ENCODE peak calls at places on chromosome 22, in five cellular contexts. W is dorsolateral prefrontal cortex; Y is amniotic epithelial cell; V is stimulated activated CD4-positive, alpha-beta T cell treated with anti-CD3 and anti-CD28 coated beads, TNF-alpha, amount 100 ng/mL, for 24 hours; Q is anterior cingulate cortex. M is an unnamed sample.

GRCh38 chr22:16959345-16959930 is 48.6 kb downstream of the GAB4 start:
- DNase-seq in W (no peak), Y (no peak), Q (no peak), V (no peak), M (no peak)

GRCh38 chr22:37284807-37285355 is 2.6 kb downstream of the CYTH4 start:
- DNase-seq in Q (no peak), W (peak; percentile 45), V (no peak), Y (no peak), M (no peak)

GRCh38 chr22:49637255-49637760 is 190.4 kb downstream of the BRD1 start:
- DNase-seq in V (no peak), Q (no peak), W (no peak), Y (no peak), M (no peak)

GRCh38 chr22:20530368-20531153 is 23.2 kb downstream of the MED15 start:
- DNase-seq in V (no peak), W (no peak), Y (peak; percentile 79), Q (no peak), M (no peak)

GRCh38 chr22:44729391-44730012 is 22.9 kb upstream of the ARHGAP8 start:
- DNase-seq in Y (peak; percentile 33), Q (peak; percentile 60), W (peak; percentile 67), V (no peak), M (no peak)

GRCh38 chr22:35489225-35489624 is 51.4 kb upstream of the RASD2 start:
- DNase-seq in W (no peak), Q (no peak), V (no peak), Y (peak; percentile 80), M (no peak)

GRCh38 chr22:17232406-17232805 is 13.2 kb upstream of the ADA2 start:
- DNase-seq in Q (no peak), W (no peak), Y (no peak), V (no peak), M (no peak)

GRCh38 chr22:37784829-37785495 is 22.8 kb upstream of the GCAT start:
- DNase-seq in W (no peak), Y (no peak), Q (no peak), V (no peak), M (no peak)

GRCh38 chr22:27218012-27218483 is 560.7 kb downstream of the MIAT start:
- DNase-seq in Q (no peak), Y (peak; percentile 69), V (no peak), W (no peak), M (no peak)

GRCh38 chr22:34833982-34834510 is 231.9 kb upstream of the ISX start:
- DNase-seq in W (no peak), Q (no peak), Y (no peak), V (no peak), M (no peak)

GRCh38 chr22:50361688-50362087 is 18.6 kb downstream of the PPP6R2 start:
- DNase-seq in W (no peak), Q (no peak), V (no peak), Y (no peak), M (peak; percentile 76)

GRCh38 chr22:49789289-49790141 is 38.2 kb downstream of the BRD1 start:
- DNase-seq in Q (no peak), W (no peak), V (no peak), Y (peak; percentile 57), M (no peak)

GRCh38 chr22:41579297-41579996 is 10.2 kb downstream of the PMM1 start:
- DNase-seq in Q (no peak), V (no peak), W (no peak), Y (no peak), M (no peak)

GRCh38 chr22:23325183-23325582 is 144.9 kb downstream of the BCR start:
- DNase-seq in V (no peak), Y (no peak), Q (no peak), W (no peak), M (no peak)

GRCh38 chr22:20419664-20419951 is 18.0 kb downstream of the SCARF2 start:
- DNase-seq in Q (no peak), Y (no peak), W (no peak), V (no peak), M (no peak)